ENCODE peak calls at places on chromosomes 1 and 21, in four cellular contexts. J is uterus, K is body of pancreas, B is lower lobe of right lung. U is an unnamed sample.

GRCh38 chr1:81832573-81832972 is 31.8 kb downstream of the ADGRL2 start:
- DNase-seq in J (no peak), K (no peak), B (no peak), U (no peak)

GRCh38 chr1:197001828-197002227 is 24.5 kb downstream of the CFHR5 start:
- DNase-seq in J (no peak), K (no peak), B (no peak), U (no peak)

GRCh38 chr21:20418353-20418752 is 579.9 kb upstream of the NCAM2 start:
- DNase-seq in J (no peak), K (no peak), B (no peak), U (no peak)

GRCh38 chr1:36766481-36766880 is 267.8 kb downstream of the GRIK3 start:
- DNase-seq in J (no peak), K (no peak), B (no peak), U (no peak)

GRCh38 chr1:63868220-63868897 is 94.5 kb downstream of the ROR1 start:
- DNase-seq in J (peak), K (no peak), B (no peak), U (peak)

GRCh38 chr1:41622402-41622801 is 137.9 kb upstream of the EDN2 start:
- DNase-seq in J (no peak), K (no peak), B (no peak), U (no peak)

GRCh38 chr1:22252902-22253790 is 110.2 kb upstream of the WNT4 start:
- DNase-seq in J (no peak), K (no peak), B (no peak), U (no peak)

GRCh38 chr1:113534875-113535274 is 144.6 kb downstream of the MAGI3 start:
- DNase-seq in J (no peak), K (no peak), B (no peak), U (no peak)

GRCh38 chr21:30395731-30396130 is at the start of gene KRTAP13-1:
- DNase-seq in J (no peak), K (no peak), B (no peak), U (no peak)

GRCh38 chr21:44391345-44392091 is 38.1 kb downstream of the TRPM2 start:
- DNase-seq in J (no peak), K (no peak), B (peak), U (no peak)

GRCh38 chr1:12481928-12482327 is 136.1 kb downstream of the DHRS3 start:
- DNase-seq in J (no peak), K (no peak), B (no peak), U (no peak)

GRCh38 chr1:9561429-9561828 is 22.2 kb downstream of the SLC25A33 start:
- DNase-seq in J (no peak), K (peak), B (no peak), U (peak)

GRCh38 chr1:158045639-158046038 is 52.2 kb downstream of the KIRREL1 start:
- DNase-seq in J (peak), K (no peak), B (no peak), U (no peak)

GRCh38 chr1:1629430-1630190 is 2.4 kb upstream of the MMP23B start:
- DNase-seq in J (no peak), K (no peak), B (peak), U (no peak)

GRCh38 chr1:206075786-206076725 is 23.1 kb downstream of the RHEX start:
- DNase-seq in J (no peak), K (no peak), B (no peak), U (peak)

GRCh38 chr1:93878501-93878888 is 511 bp downstream of the DNTTIP2 start:
- DNase-seq in J (no peak), K (peak), B (peak), U (peak)

GRCh38 chr1:24896176-24896575 is 33.9 kb downstream of the RUNX3 start:
- DNase-seq in J (no peak), K (no peak), B (peak), U (no peak)

GRCh38 chr1:12078938-12079861 is 16.1 kb downstream of the TNFRSF8 start:
- DNase-seq in J (peak), K (no peak), B (no peak), U (peak)

GRCh38 chr1:23809751-23810171 is 9.2 kb upstream of the GALE start:
- DNase-seq in J (no peak), K (peak), B (peak), U (peak)

GRCh38 chr1:41619511-41620364 is 135.3 kb upstream of the EDN2 start:
- DNase-seq in J (no peak), K (no peak), B (no peak), U (no peak)

GRCh38 chr1:239547987-239548386 is 161.6 kb downstream of the CHRM3 start:
- DNase-seq in J (no peak), K (no peak), B (no peak), U (no peak)

GRCh38 chr1:84387480-84388163 is 10.7 kb upstream of the DNASE2B start:
- DNase-seq in J (no peak), K (no peak), B (no peak), U (no peak)

GRCh38 chr21:34511787-34512451 is at the start of gene KCNE1:
- DNase-seq in J (no peak), K (no peak), B (peak), U (peak)

GRCh38 chr21:41901099-41901498 is 22.0 kb upstream of the PRDM15 start:
- DNase-seq in J (no peak), K (peak), B (no peak), U (no peak)

GRCh38 chr1:30672661-30673060 is 50.7 kb downstream of the MATN1 start:
- DNase-seq in J (no peak), K (no peak), B (no peak), U (no peak)

GRCh38 chr1:19353596-19353995 is 41.5 kb downstream of the SLC66A1 start:
- DNase-seq in J (no peak), K (no peak), B (no peak), U (no peak)

GRCh38 chr1:12454406-12455391 is 163.3 kb downstream of the DHRS3 start:
- DNase-seq in J (peak), K (peak), B (no peak), U (no peak)

GRCh38 chr1:143497374-143497747 is 474.4 kb downstream of the FAM72C start:
- DNase-seq in J (no peak), K (no peak), B (peak), U (no peak)

GRCh38 chr21:36587388-36587787 is 107.5 kb upstream of the CLDN14 start:
- DNase-seq in J (no peak), K (no peak), B (no peak), U (peak)

GRCh38 chr1:40267767-40268187 is 9.7 kb downstream of the ZMPSTE24 start:
- DNase-seq in J (no peak), K (peak), B (no peak), U (peak)

GRCh38 chr1:160375788-160376524 is 9.1 kb downstream of the NHLH1 start:
- DNase-seq in J (no peak), K (no peak), B (no peak), U (no peak)

GRCh38 chr21:38993561-38993960 is 187.8 kb downstream of the ETS2 start:
- DNase-seq in J (peak), K (peak), B (no peak), U (peak)

GRCh38 chr1:36157115-36157903 is 1.3 kb downstream of the MAP7D1 start:
- DNase-seq in J (no peak), K (no peak), B (no peak), U (no peak)

GRCh38 chr1:245656189-245656717 is 501.5 kb downstream of the KIF26B start:
- DNase-seq in J (no peak), K (no peak), B (no peak), U (no peak)

GRCh38 chr1:97778718-97779117 is 142.1 kb downstream of the DPYD start:
- DNase-seq in J (no peak), K (no peak), B (no peak), U (no peak)
- TF ChIP-seq CTCF in J (no peak), K (no peak), B (no peak), U (no peak)

DNA sequence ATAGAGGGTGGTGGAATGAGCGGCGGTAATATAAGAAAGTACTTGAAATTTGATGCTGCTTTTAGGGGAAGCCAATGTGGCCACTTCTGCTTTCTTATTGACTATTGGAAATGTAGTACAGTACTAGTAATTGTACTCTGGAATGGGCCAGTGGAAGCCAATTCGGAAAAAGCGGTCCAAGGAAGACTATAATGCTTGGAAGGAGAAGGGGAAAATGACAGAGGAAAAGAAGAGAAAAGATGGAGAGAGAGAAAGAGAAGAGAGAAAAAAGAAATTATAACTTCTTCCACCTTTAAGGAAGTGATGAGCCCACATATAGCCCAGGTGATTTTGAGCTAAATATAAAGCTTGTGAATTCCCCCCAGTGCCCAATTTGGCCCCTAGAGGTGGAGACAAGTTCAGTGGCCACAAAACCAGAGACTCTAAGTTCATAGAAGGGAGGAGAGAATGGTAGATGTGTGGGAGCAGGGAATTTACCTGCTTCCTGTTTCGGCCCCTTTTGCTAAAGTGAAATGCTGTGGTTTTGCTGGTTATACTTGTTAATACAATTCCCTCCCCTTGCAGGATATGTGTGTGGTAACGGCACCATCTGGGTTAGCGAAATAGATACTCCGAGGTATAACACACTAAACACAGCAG is 35.7 kb upstream of the DUSP10 start:
- DNase-seq in J (no peak), K (no peak), B (no peak), U (no peak)
- H3K4me3 ChIP-seq in J (no peak), K (no peak), B (no peak), U (no peak)

GRCh38 chr1:5394111-5394510 is 598.1 kb downstream of the NPHP4 start:
- DNase-seq in J (no peak), K (no peak), B (no peak), U (no peak)

GRCh38 chr1:5390497-5390896 is 601.7 kb downstream of the NPHP4 start:
- DNase-seq in J (no peak), K (no peak), B (no peak), U (no peak)

GRCh38 chr1:5393591-5393990 is 598.6 kb downstream of the NPHP4 start:
- DNase-seq in J (no peak), K (no peak), B (no peak), U (no peak)

GRCh38 chr1:5393146-5393545 is 599.1 kb downstream of the NPHP4 start:
- DNase-seq in J (no peak), K (no peak), B (no peak), U (no peak)

DNA sequence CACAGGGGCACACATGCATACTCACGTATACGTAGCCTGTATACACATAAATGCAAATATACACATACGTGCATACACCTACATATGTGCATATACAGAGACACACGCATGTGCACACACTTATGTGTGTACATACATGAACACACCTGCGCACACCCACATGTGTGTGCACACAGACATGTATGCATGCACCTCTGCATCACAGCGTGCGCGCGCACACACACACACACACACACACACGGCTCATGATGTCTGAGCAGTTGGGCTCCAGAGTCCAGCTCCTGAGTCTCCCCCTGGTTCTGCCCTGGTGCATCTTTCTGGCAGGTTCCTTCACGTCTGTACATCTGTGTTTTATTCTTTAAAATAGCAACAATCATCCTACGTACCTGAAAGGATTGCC is 600.5 kb downstream of the NPHP4 start:
- DNase-seq in J (no peak), K (no peak), B (no peak), U (no peak)
- TF ChIP-seq CTCF in J (no peak), K (no peak), B (no peak), U (no peak)

DNA sequence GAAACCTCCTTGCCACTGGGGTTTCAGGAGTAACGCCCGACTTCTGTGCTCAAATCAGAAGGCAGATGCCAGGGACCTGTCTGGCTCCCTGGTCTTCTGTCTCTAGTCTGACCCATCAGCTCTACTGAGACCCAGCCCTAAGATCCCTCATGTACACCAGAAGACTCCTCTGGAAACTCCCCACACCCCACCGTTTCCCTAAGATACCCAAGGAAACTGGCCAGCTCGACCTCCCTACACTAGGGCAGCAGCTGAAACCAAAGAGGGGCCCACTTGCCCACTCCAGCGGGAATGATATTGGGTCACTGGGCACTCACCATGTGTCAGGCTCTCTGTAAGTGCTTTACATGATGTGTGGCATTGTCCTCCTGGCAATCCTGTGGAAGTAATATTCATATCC is 469 bp upstream of the S100A16 start:
- DNase-seq in J (no peak), K (no peak), B (no peak), U (no peak)
- H3K4me3 ChIP-seq in J (peak), K (no peak), B (no peak), U (peak)

GRCh38 chr1:111737216-111738132 is 1.7 kb downstream of the INKA2 start:
- DNase-seq in J (no peak), K (no peak), B (no peak), U (no peak)

GRCh38 chr1:111738133-111738435 is 1.1 kb downstream of the INKA2 start:
- DNase-seq in J (no peak), K (no peak), B (no peak), U (no peak)

GRCh38 chr1:111739984-111740765 is 980 bp upstream of the INKA2 start:
- DNase-seq in J (peak), K (peak), B (peak), U (peak)

GRCh38 chr1:111738436-111739221 is 566 bp downstream of the INKA2 start:
- DNase-seq in J (peak), K (peak), B (peak), U (peak)

GRCh38 chr1:111739222-111739983 is at the start of gene INKA2:
- DNase-seq in J (peak), K (peak), B (peak), U (peak)
- TF ChIP-seq CTCF in J (no peak), K (no peak), B (no peak), U (no peak)

DNA sequence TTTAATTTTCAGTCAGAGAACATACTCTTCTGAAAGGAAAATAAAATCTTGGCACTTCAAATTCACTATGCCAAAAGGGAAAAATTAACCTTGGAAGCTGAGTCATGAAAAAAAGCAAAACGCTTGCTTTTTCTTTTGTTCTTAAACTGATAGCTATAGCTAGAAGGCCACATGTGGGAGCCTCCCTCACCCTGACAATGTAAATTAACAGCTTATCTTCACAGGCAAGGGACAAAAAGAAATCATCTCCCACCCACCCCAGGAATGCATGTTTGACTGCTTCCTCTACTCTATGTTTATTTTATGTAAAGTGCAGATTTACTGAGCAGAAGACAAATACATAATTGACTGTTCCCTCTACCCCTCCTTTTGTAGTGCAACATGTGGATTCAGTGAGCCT is 38.0 kb downstream of the EBNA1BP2 start:
- DNase-seq in J (no peak), K (no peak), B (no peak), U (no peak)
- H3K4me3 ChIP-seq in J (no peak), K (no peak), B (no peak), U (no peak)

U was measured in epithelial cell of esophagus.